ENCODE peak calls at places on chromosomes 6 and 20, in ten cellular contexts. One of them, this sample, is unnamed. For H3K4me1, the result is how much of the 10 kb centered on the place peaks cover.

GRCh38 chr6:125198285-125199009 is 44.9 kb downstream of the TPD52L1 start:
- DNase-seq in left lung: no peak
- DNase-seq in H9: no peak
- DNase-seq in neural progenitor cell: no peak
- DNase-seq in spleen: no peak
- DNase-seq in prostate gland: no peak
- DNase-seq in heart left ventricle: no peak
- DNase-seq in uterus: no peak
- DNase-seq in left ventricle myocardium inferior: no peak
- DNase-seq in cardiac muscle cell: no peak
- DNase-seq in this sample: no peak

GRCh38 chr20:38270869-38271608 is 10.5 kb upstream of the KIAA1755 start:
- DNase-seq in left lung: no peak
- DNase-seq in H9: no peak
- DNase-seq in neural progenitor cell: no peak
- DNase-seq in spleen: no peak
- DNase-seq in prostate gland: no peak
- DNase-seq in heart left ventricle: peak
- DNase-seq in uterus: peak
- DNase-seq in left ventricle myocardium inferior: peak
- DNase-seq in cardiac muscle cell: peak
- DNase-seq in this sample: peak

GRCh38 chr6:97669191-97669651 is 386.2 kb upstream of the MMS22L start:
- DNase-seq in left lung: no peak
- DNase-seq in H9: peak
- DNase-seq in neural progenitor cell: peak
- DNase-seq in spleen: peak
- DNase-seq in prostate gland: no peak
- DNase-seq in heart left ventricle: peak
- DNase-seq in uterus: no peak
- DNase-seq in left ventricle myocardium inferior: peak
- DNase-seq in cardiac muscle cell: peak
- DNase-seq in this sample: no peak

GRCh38 chr20:20549267-20549612 is 163.2 kb downstream of the RALGAPA2 start:
- DNase-seq in left lung: no peak
- DNase-seq in H9: no peak
- DNase-seq in neural progenitor cell: no peak
- DNase-seq in spleen: no peak
- DNase-seq in prostate gland: no peak
- DNase-seq in heart left ventricle: no peak
- DNase-seq in uterus: no peak
- DNase-seq in left ventricle myocardium inferior: no peak
- DNase-seq in cardiac muscle cell: peak
- DNase-seq in this sample: no peak

GRCh38 chr6:108078191-108078590 is 3.6 kb upstream of the OSTM1 start:
- DNase-seq in left lung: no peak
- DNase-seq in H9: no peak
- DNase-seq in neural progenitor cell: no peak
- DNase-seq in spleen: no peak
- DNase-seq in prostate gland: no peak
- DNase-seq in heart left ventricle: no peak
- DNase-seq in uterus: no peak
- DNase-seq in left ventricle myocardium inferior: no peak
- DNase-seq in cardiac muscle cell: no peak
- DNase-seq in this sample: no peak

GRCh38 chr6:81838031-81838430 is 85.5 kb upstream of the TENT5A start:
- DNase-seq in left lung: no peak
- DNase-seq in H9: no peak
- DNase-seq in neural progenitor cell: no peak
- DNase-seq in spleen: no peak
- DNase-seq in prostate gland: no peak
- DNase-seq in heart left ventricle: no peak
- DNase-seq in uterus: no peak
- DNase-seq in left ventricle myocardium inferior: no peak
- DNase-seq in cardiac muscle cell: peak
- DNase-seq in this sample: no peak

GRCh38 chr6:9412951-9413559 is 977.7 kb upstream of the SLC35B3 start:
- DNase-seq in left lung: no peak
- DNase-seq in H9: peak
- DNase-seq in neural progenitor cell: peak
- DNase-seq in spleen: no peak
- DNase-seq in prostate gland: no peak
- DNase-seq in heart left ventricle: no peak
- DNase-seq in uterus: no peak
- DNase-seq in left ventricle myocardium inferior: no peak
- DNase-seq in cardiac muscle cell: peak
- DNase-seq in this sample: no peak

GRCh38 chr20:23087587-23088275 is 1.6 kb upstream of the CD93 start:
- DNase-seq in left lung: no peak
- DNase-seq in H9: no peak
- DNase-seq in neural progenitor cell: no peak
- DNase-seq in spleen: no peak
- DNase-seq in prostate gland: no peak
- DNase-seq in heart left ventricle: no peak
- DNase-seq in uterus: no peak
- DNase-seq in left ventricle myocardium inferior: no peak
- DNase-seq in cardiac muscle cell: no peak
- DNase-seq in this sample: no peak

GRCh38 chr20:38405132-38405531 is 30.0 kb downstream of the SNHG17 start:
- DNase-seq in left lung: no peak
- DNase-seq in H9: no peak
- DNase-seq in neural progenitor cell: no peak
- DNase-seq in spleen: no peak
- DNase-seq in prostate gland: no peak
- DNase-seq in heart left ventricle: no peak
- DNase-seq in uterus: no peak
- DNase-seq in left ventricle myocardium inferior: no peak
- DNase-seq in cardiac muscle cell: no peak
- DNase-seq in this sample: no peak

GRCh38 chr6:94721459-94721858 is 855.9 kb upstream of the MANEA start:
- DNase-seq in left lung: no peak
- DNase-seq in H9: no peak
- DNase-seq in neural progenitor cell: no peak
- DNase-seq in spleen: no peak
- DNase-seq in prostate gland: no peak
- DNase-seq in heart left ventricle: no peak
- DNase-seq in uterus: no peak
- DNase-seq in left ventricle myocardium inferior: no peak
- DNase-seq in cardiac muscle cell: no peak
- DNase-seq in this sample: no peak
- TF ChIP-seq CTCF in left lung: no peak
- TF ChIP-seq CTCF in H9: no peak
- TF ChIP-seq CTCF in neural progenitor cell: no peak
- TF ChIP-seq CTCF in spleen: no peak
- TF ChIP-seq CTCF in prostate gland: no peak
- TF ChIP-seq CTCF in heart left ventricle: no peak
- TF ChIP-seq CTCF in uterus: no peak
- TF ChIP-seq CTCF in left ventricle myocardium inferior: no peak
- TF ChIP-seq CTCF in cardiac muscle cell: no peak
- TF ChIP-seq CTCF in this sample: no peak

GRCh38 chr6:119346914-119347313 is 2.6 kb downstream of the MAN1A1 start:
- DNase-seq in left lung: no peak
- DNase-seq in H9: no peak
- DNase-seq in neural progenitor cell: no peak
- DNase-seq in spleen: no peak
- DNase-seq in prostate gland: no peak
- DNase-seq in heart left ventricle: no peak
- DNase-seq in uterus: no peak
- DNase-seq in left ventricle myocardium inferior: no peak
- DNase-seq in cardiac muscle cell: no peak
- DNase-seq in this sample: no peak

GRCh38 chr6:119349041-119349340 is 570 bp downstream of the MAN1A1 start:
- DNase-seq in left lung: peak
- DNase-seq in H9: no peak
- DNase-seq in neural progenitor cell: no peak
- DNase-seq in spleen: peak
- DNase-seq in prostate gland: no peak
- DNase-seq in heart left ventricle: no peak
- DNase-seq in uterus: no peak
- DNase-seq in left ventricle myocardium inferior: no peak
- DNase-seq in cardiac muscle cell: no peak
- DNase-seq in this sample: no peak

GRCh38 chr6:119346450-119346849 is 3.1 kb downstream of the MAN1A1 start:
- DNase-seq in left lung: no peak
- DNase-seq in H9: no peak
- DNase-seq in neural progenitor cell: no peak
- DNase-seq in spleen: no peak
- DNase-seq in prostate gland: no peak
- DNase-seq in heart left ventricle: no peak
- DNase-seq in uterus: no peak
- DNase-seq in left ventricle myocardium inferior: no peak
- DNase-seq in cardiac muscle cell: no peak
- DNase-seq in this sample: no peak

GRCh38 chr6:119348308-119349040 is 1.1 kb downstream of the MAN1A1 start:
- DNase-seq in left lung: peak
- DNase-seq in H9: peak
- DNase-seq in neural progenitor cell: peak
- DNase-seq in spleen: peak
- DNase-seq in prostate gland: no peak
- DNase-seq in heart left ventricle: peak
- DNase-seq in uterus: peak
- DNase-seq in left ventricle myocardium inferior: peak
- DNase-seq in cardiac muscle cell: peak
- DNase-seq in this sample: no peak

DNA sequence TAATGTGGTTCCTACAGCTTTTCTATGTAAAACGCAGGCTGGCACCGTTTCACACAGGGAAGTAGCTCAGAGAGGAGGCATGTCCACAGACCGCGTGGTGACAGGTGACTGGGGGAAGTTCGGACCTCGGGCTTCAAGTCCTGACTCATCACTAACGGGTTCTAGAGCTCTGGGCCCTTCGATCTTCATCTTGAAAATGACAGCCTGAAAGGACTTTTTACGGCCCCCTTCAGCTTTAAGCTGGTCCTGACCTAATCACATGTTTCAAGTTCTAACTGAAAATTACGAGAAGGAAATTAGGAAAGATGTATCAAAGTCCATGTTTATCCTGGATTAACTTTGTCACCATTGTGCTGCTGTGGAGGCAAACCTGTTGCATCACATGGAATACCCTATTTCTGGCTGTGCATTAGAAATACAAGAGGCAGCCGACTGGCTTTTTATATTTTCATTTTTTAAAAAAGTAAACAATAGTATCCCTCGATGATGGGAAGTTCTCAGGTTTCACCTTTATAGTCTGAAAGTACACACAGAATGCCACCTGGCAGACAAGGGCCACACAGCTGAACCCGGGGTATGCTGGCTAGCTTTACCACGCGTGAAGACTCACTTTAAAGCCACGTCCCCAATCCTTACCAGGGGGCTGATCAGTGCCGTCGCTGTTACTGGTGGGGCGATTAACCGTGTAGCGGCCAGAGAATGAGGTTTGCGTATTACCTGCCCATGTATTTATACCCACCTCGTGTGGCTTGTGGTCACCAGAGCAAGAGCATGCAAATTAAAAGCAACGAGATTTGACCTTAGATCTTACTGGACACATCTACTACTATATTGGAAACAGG is 1.9 kb downstream of the MAN1A1 start:
- DNase-seq in left lung: peak
- DNase-seq in H9: no peak
- DNase-seq in neural progenitor cell: no peak
- DNase-seq in spleen: peak
- DNase-seq in prostate gland: peak
- DNase-seq in heart left ventricle: peak
- DNase-seq in uterus: peak
- DNase-seq in left ventricle myocardium inferior: peak
- DNase-seq in cardiac muscle cell: no peak
- DNase-seq in this sample: no peak
- H3K4me1 ChIP-seq in left lung: under half
- H3K4me1 ChIP-seq in H9: under half
- H3K4me1 ChIP-seq in neural progenitor cell: under half
- H3K4me1 ChIP-seq in spleen: under half
- H3K4me1 ChIP-seq in prostate gland: under half
- H3K4me1 ChIP-seq in heart left ventricle: half or more
- H3K4me1 ChIP-seq in uterus: under half
- H3K4me1 ChIP-seq in left ventricle myocardium inferior: half or more
- H3K4me1 ChIP-seq in cardiac muscle cell: under half
- H3K4me1 ChIP-seq in this sample: under half

DNA sequence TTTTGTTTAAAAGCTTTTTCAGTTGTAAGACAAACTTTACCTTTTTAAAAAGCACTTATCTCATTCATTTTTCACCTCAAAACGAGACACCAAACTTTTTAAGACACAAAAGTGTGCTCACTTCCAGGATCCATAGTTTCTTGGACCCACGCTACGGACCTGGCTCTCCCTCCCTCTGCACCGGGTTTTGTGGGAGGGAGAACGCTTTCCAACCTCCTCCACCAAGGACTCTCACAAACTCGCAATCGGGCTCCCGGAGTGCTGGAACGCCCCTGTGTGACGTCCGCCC is 436 bp downstream of the CAGE1 start:
- DNase-seq in left lung: no peak
- DNase-seq in H9: no peak
- DNase-seq in neural progenitor cell: no peak
- DNase-seq in spleen: no peak
- DNase-seq in prostate gland: no peak
- DNase-seq in heart left ventricle: no peak
- DNase-seq in uterus: no peak
- DNase-seq in left ventricle myocardium inferior: no peak
- DNase-seq in cardiac muscle cell: peak
- DNase-seq in this sample: peak
- H3K27ac ChIP-seq in left lung: peak
- H3K27ac ChIP-seq in H9: peak
- H3K27ac ChIP-seq in neural progenitor cell: peak
- H3K27ac ChIP-seq in spleen: peak
- H3K27ac ChIP-seq in prostate gland: peak
- H3K27ac ChIP-seq in heart left ventricle: peak
- H3K27ac ChIP-seq in uterus: peak
- H3K27ac ChIP-seq in left ventricle myocardium inferior: peak
- H3K27ac ChIP-seq in cardiac muscle cell: peak
- H3K27ac ChIP-seq in this sample: peak

DNA sequence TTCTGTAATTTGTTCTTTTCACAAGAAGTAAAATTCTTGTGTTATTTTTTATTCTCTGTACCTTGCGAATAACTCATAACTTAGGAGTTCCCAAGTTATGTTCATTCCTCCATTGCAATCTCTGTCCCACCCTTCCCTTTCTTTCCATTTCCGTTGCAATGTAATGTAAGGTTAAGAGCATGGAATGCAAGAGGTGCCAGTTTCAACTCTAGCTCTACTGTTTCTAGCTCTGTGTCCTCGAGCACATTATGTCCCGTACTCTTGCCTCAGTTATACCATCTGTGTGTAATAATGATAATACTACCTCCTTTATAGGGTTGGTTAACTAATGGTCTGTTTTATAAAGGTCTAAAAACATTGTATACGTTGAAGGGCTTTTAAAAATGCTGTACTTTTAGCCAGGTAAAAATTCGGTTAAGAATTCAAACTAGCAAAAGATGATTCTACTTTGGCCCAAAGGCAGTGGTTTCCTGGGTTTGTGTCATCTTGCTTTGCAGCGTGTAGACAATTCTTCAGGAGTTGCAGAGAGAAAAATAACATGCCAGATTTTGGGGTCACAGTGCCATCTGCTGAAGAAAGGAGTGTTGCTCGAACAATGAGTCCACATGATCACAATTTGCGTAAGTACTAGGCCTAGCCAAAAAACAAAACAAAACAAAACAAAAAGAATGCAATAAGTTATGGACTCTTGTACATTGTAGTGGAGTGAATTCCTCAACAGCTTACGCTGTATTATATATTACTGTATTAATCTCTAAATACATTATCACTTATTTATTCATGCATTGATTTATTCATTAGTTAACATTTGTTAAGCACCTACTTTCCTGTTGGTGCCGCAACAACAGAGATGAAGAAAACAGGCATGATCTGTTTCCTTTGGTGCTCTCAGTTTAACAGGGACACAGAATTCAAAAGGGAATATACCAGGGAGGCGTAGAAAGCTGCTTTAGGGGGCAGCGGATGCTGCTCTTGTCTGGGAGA is 10.0 kb upstream of the PFDN4 start:
- DNase-seq in left lung: no peak
- DNase-seq in H9: no peak
- DNase-seq in neural progenitor cell: peak
- DNase-seq in spleen: no peak
- DNase-seq in prostate gland: no peak
- DNase-seq in heart left ventricle: no peak
- DNase-seq in uterus: no peak
- DNase-seq in left ventricle myocardium inferior: no peak
- DNase-seq in cardiac muscle cell: peak
- DNase-seq in this sample: no peak
- TF ChIP-seq CTCF in left lung: no peak
- TF ChIP-seq CTCF in H9: peak
- TF ChIP-seq CTCF in neural progenitor cell: peak
- TF ChIP-seq CTCF in spleen: no peak
- TF ChIP-seq CTCF in prostate gland: peak
- TF ChIP-seq CTCF in heart left ventricle: no peak
- TF ChIP-seq CTCF in uterus: no peak
- TF ChIP-seq CTCF in left ventricle myocardium inferior: no peak
- TF ChIP-seq CTCF in cardiac muscle cell: peak
- TF ChIP-seq CTCF in this sample: no peak

This sample was measured in thoracic aorta.